ENCODE peak calls at places on chromosomes 2 and 18, in five cellular contexts. H, V, B, U and G are unnamed samples. For H3K4me1, the result is how much of the 10 kb centered on the place peaks cover.

GRCh38 chr18:74556166-74556565 is 21.9 kb downstream of the CNDP1 start:
- DNase-seq in H (no peak), V (no peak), B (no peak), U (no peak), G (no peak)

GRCh38 chr18:50749945-50750344 is 69.9 kb downstream of the MRO start:
- DNase-seq in H (no peak), V (no peak), B (no peak), U (no peak), G (no peak)

GRCh38 chr2:4992226-4992625 is 700.0 kb upstream of the SOX11 start:
- DNase-seq in H (peak), V (no peak), B (no peak), U (no peak), G (no peak)

GRCh38 chr2:142339261-142339660 is 208.4 kb upstream of the LRP1B start:
- DNase-seq in H (no peak), V (no peak), B (no peak), U (no peak), G (no peak)

GRCh38 chr2:171098607-171099006 is 62.1 kb downstream of the TLK1 start:
- DNase-seq in H (no peak), V (no peak), B (no peak), U (no peak), G (no peak)

GRCh38 chr2:69221960-69222751 is 164.9 kb downstream of the GFPT1 start:
- DNase-seq in H (no peak), V (no peak), B (no peak), U (no peak), G (no peak)

GRCh38 chr2:98393354-98393753 is 47.1 kb downstream of the CNGA3 start:
- DNase-seq in H (no peak), V (no peak), B (no peak), U (no peak), G (no peak)

GRCh38 chr18:62354171-62354570 is 29.1 kb downstream of the TNFRSF11A start:
- DNase-seq in H (no peak), V (no peak), B (no peak), U (no peak), G (no peak)

GRCh38 chr18:36387296-36387695 is 89.8 kb downstream of the FHOD3 start:
- DNase-seq in H (no peak), V (no peak), B (no peak), U (no peak), G (no peak)

GRCh38 chr2:7929276-7929675 is 752.6 kb upstream of the ID2 start:
- DNase-seq in H (no peak), V (no peak), B (no peak), U (no peak), G (no peak)

GRCh38 chr2:135043345-135043744 is 3.9 kb downstream of the MAP3K19 start:
- DNase-seq in H (no peak), V (no peak), B (no peak), U (no peak), G (no peak)

GRCh38 chr2:47601518-47602015 is 181.4 kb upstream of the MSH6 start:
- DNase-seq in H (no peak), V (no peak), B (no peak), U (no peak), G (no peak)

GRCh38 chr2:69843993-69844392 is 14.5 kb downstream of the GMCL1 start:
- DNase-seq in H (no peak), V (no peak), B (no peak), U (no peak), G (no peak)

GRCh38 chr2:201580486-201580885 is 62.8 kb downstream of the TMEM237 start:
- DNase-seq in H (no peak), V (no peak), B (no peak), U (no peak), G (no peak)

GRCh38 chr2:65518751-65519150 is 86.4 kb upstream of the SPRED2 start:
- DNase-seq in H (no peak), V (no peak), B (no peak), U (no peak), G (no peak)

GRCh38 chr2:231604101-231604684 is 11.5 kb downstream of the TEX44 start:
- DNase-seq in H (no peak), V (peak), B (peak), U (peak), G (peak)

GRCh38 chr18:26549103-26549485 is 741 bp upstream of the KCTD1 start:
- DNase-seq in H (peak), V (peak), B (peak), U (peak), G (peak)

GRCh38 chr2:38098351-38099095 is 22.6 kb upstream of the CYP1B1 start:
- DNase-seq in H (no peak), V (no peak), B (no peak), U (no peak), G (no peak)

GRCh38 chr2:88654714-88655113 is 27.4 kb upstream of the EIF2AK3 start:
- DNase-seq in H (no peak), V (no peak), B (no peak), U (no peak), G (no peak)

GRCh38 chr18:23538870-23539269 is 35.6 kb downstream of the RMC1 start:
- DNase-seq in H (no peak), V (no peak), B (no peak), U (no peak), G (no peak)

GRCh38 chr18:3015203-3015590 is 2.3 kb upstream of the LPIN2 start:
- DNase-seq in H (no peak), V (peak), B (no peak), U (no peak), G (no peak)

GRCh38 chr18:23864620-23865019 is 149.9 kb upstream of the TTC39C start:
- DNase-seq in H (no peak), V (no peak), B (no peak), U (no peak), G (no peak)

GRCh38 chr2:98710709-98711108 is 20.2 kb downstream of the MGAT4A start:
- DNase-seq in H (no peak), V (no peak), B (no peak), U (no peak), G (no peak)

GRCh38 chr2:231642631-231643493 is 50.2 kb downstream of the TEX44 start:
- DNase-seq in H (no peak), V (peak), B (peak), U (peak), G (peak)

GRCh38 chr2:10493636-10494281 is 45.6 kb upstream of the ODC1 start:
- DNase-seq in H (no peak), V (no peak), B (peak), U (peak), G (peak)

GRCh38 chr18:77062518-77063003 is 70.0 kb downstream of the MBP start:
- DNase-seq in H (no peak), V (no peak), B (peak), U (no peak), G (no peak)

GRCh38 chr18:45764000-45764686 is 40.2 kb downstream of the SLC14A1 start:
- DNase-seq in H (no peak), V (no peak), B (no peak), U (no peak), G (no peak)

GRCh38 chr18:76495435-76496199 is 575 bp upstream of the ZNF516 start:
- DNase-seq in H (peak), V (peak), B (no peak), U (peak), G (peak)

GRCh38 chr2:12244070-12244469 is 472.7 kb upstream of the TRIB2 start:
- DNase-seq in H (no peak), V (no peak), B (no peak), U (no peak), G (no peak)

GRCh38 chr2:174246944-174247381 is 1.4 kb downstream of the OLA1 start:
- DNase-seq in H (no peak), V (no peak), B (peak), U (no peak), G (no peak)

GRCh38 chr2:188798159-188798558 is 176.0 kb upstream of the COL3A1 start:
- DNase-seq in H (no peak), V (no peak), B (no peak), U (no peak), G (no peak)

GRCh38 chr2:24399434-24400206 is 39.3 kb upstream of the ITSN2 start:
- DNase-seq in H (no peak), V (no peak), B (no peak), U (no peak), G (no peak)

GRCh38 chr2:167749016-167749415 is 498.4 kb downstream of the STK39 start:
- DNase-seq in H (no peak), V (no peak), B (no peak), U (no peak), G (no peak)

DNA sequence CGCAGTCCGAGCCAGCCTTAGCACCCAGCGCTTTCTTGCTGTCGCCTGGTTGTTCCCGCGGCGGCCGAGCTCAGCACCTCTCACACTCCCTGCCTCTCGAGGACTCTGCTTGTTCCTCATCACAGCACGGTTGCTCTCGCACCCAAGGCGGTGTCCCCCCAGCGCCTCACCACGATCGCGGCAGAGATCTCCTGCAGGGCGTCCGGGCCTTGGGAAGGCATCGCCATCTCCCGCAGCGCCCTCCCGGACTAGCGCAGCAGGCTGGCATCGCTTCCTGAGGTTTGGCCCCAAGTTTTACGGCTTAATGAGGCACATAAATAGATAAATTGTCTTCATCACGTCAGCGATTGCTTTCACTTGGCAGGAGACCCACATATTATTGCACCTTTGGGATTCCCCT is 125.4 kb downstream of the RGPD3 start:
- DNase-seq in H (no peak), V (no peak), B (no peak), U (peak), G (peak)
- H3K4me1 ChIP-seq in H (under half), V (under half), B (under half), U (under half), G (under half)

GRCh38 chr2:9423100-9423921 is at the start of the genes CPSF3 and ITGB1BP1:
- DNase-seq in H (peak), V (peak), B (peak), U (peak), G (peak)
- TF ChIP-seq EP300 in H (peak), V (no peak), B (no peak), U (no peak), G (peak)

GRCh38 chr2:60499651-60500300 is 53.7 kb downstream of the BCL11A start:
- DNase-seq in H (no peak), V (no peak), B (no peak), U (no peak), G (no peak)
- TF ChIP-seq POLR2AphosphoS5 in H (no peak), V (no peak), B (no peak), U (no peak), G (no peak)

DNA sequence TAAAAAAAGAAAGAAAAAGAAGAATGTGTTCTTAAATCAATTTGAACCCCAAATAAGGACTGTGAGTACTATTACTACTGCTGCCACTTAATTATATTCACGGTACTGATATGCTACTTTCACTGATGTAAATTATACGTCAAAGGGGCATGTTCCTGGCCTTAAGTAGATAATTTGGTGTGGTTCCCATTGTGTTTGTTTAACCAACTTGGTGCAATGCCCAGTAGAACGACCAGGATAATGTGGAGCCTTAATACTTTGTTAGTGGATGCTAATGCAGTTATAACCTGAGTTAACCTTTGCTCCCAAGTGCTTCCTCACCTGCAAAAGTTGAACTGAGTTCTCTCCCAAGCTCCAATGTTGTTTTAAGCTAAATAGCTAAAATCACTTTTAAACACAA is 142.0 kb downstream of the NR4A2 start:
- DNase-seq in H (no peak), V (no peak), B (no peak), U (peak), G (no peak)
- H3K4me1 ChIP-seq in H (under half), V (under half), B (under half), U (under half), G (under half)

GRCh38 chr2:217331577-217332139 is 471.8 kb upstream of the TNP1 start:
- DNase-seq in H (no peak), V (no peak), B (peak), U (no peak), G (no peak)
- TF ChIP-seq EP300 in H (peak), V (no peak), B (no peak), U (no peak), G (no peak)